ENCODE peak calls at places on chromosome 2, in seven cellular contexts. F, X, L, Q, Y, E and T are unnamed samples.
A peak's percentile ranks its signal among the peaks of the same experiment; 100 is the strongest.

GRCh38 chr2:3827673-3828575 is 124.5 kb downstream of the DCDC2C start:
- DNase-seq in F (peak; percentile 51), X (no peak), L (no peak), Q (no peak), Y (no peak), E (no peak), T (peak; percentile 51)

GRCh38 chr2:165016772-165017411 is 61.6 kb upstream of the SLC38A11 start:
- DNase-seq in F (no peak), X (no peak), L (no peak), Q (no peak), Y (no peak), E (no peak), T (peak; percentile 80)

GRCh38 chr2:11680181-11680900 is 10.3 kb upstream of the NTSR2 start:
- DNase-seq in F (no peak), X (no peak), L (no peak), Q (no peak), Y (peak; percentile 70), E (no peak), T (no peak)

GRCh38 chr2:180787330-180787729 is 193.1 kb upstream of the UBE2E3 start:
- DNase-seq in F (no peak), X (no peak), L (no peak), Q (no peak), Y (no peak), E (no peak), T (no peak)

GRCh38 chr2:51846796-51847195 is 814.9 kb upstream of the NRXN1 start:
- DNase-seq in F (no peak), X (no peak), L (no peak), Q (no peak), Y (no peak), E (no peak), T (no peak)

GRCh38 chr2:74554821-74555531 is 456 bp downstream of the DOK1 start:
- DNase-seq in F (no peak), X (peak; percentile 47), L (no peak), Q (no peak), Y (no peak), E (peak; percentile 64), T (peak; percentile 66)

GRCh38 chr2:233449071-233449901 is 95.0 kb downstream of the DGKD start:
- DNase-seq in F (peak; percentile 38), X (no peak), L (no peak), Q (peak; percentile 38), Y (peak; percentile 77), E (peak; percentile 32), T (peak; percentile 81)

GRCh38 chr2:88350641-88351601 is 101.6 kb downstream of the FOXI3 start:
- DNase-seq in F (peak; percentile 32), X (no peak), L (no peak), Q (no peak), Y (no peak), E (peak; percentile 73), T (peak; percentile 93)

GRCh38 chr2:43184339-43184895 is 42.0 kb downstream of the ZFP36L2 start:
- DNase-seq in F (no peak), X (no peak), L (no peak), Q (no peak), Y (no peak), E (peak; percentile 68), T (no peak)

GRCh38 chr2:182907081-182907830 is 40.8 kb upstream of the FRZB start:
- DNase-seq in F (no peak), X (no peak), L (no peak), Q (peak; percentile 13), Y (no peak), E (no peak), T (peak; percentile 67)

GRCh38 chr2:238418999-238419546 is 7.7 kb upstream of the ASB1 start:
- DNase-seq in F (no peak), X (no peak), L (no peak), Q (no peak), Y (no peak), E (no peak), T (no peak)

GRCh38 chr2:5748941-5749731 is 57.0 kb downstream of the SOX11 start:
- DNase-seq in F (peak; percentile 53), X (no peak), L (no peak), Q (no peak), Y (no peak), E (no peak), T (no peak)

GRCh38 chr2:187261705-187262104 is 186.3 kb downstream of the CALCRL start:
- DNase-seq in F (no peak), X (no peak), L (no peak), Q (no peak), Y (no peak), E (no peak), T (no peak)

GRCh38 chr2:229133155-229133772 is 137.8 kb downstream of the PID1 start:
- DNase-seq in F (peak; percentile 30), X (peak; percentile 13), L (no peak), Q (no peak), Y (no peak), E (peak; percentile 26), T (peak; percentile 64)

GRCh38 chr2:26246818-26247217 is 2.1 kb downstream of the HADHB start:
- DNase-seq in F (no peak), X (peak; percentile 76), L (peak; percentile 21), Q (no peak), Y (no peak), E (no peak), T (no peak)

GRCh38 chr2:3222636-3223035 is 155.0 kb downstream of the EIPR1 start:
- DNase-seq in F (no peak), X (no peak), L (peak; percentile 31), Q (no peak), Y (no peak), E (no peak), T (no peak)

GRCh38 chr2:232876071-232876977 is 6.3 kb downstream of the SNORC start:
- DNase-seq in F (peak; percentile 39), X (peak; percentile 52), L (no peak), Q (no peak), Y (peak; percentile 70), E (peak; percentile 59), T (peak; percentile 65)

GRCh38 chr2:12057436-12058166 is 311.2 kb downstream of the LPIN1 start:
- DNase-seq in F (no peak), X (peak; percentile 63), L (peak; percentile 89), Q (no peak), Y (no peak), E (peak; percentile 41), T (no peak)

GRCh38 chr2:119214453-119214852 is 9.2 kb upstream of the STEAP3 start:
- DNase-seq in F (no peak), X (no peak), L (no peak), Q (no peak), Y (no peak), E (no peak), T (no peak)

GRCh38 chr2:119680457-119681195 is 1.6 kb downstream of the TMEM177 start:
- DNase-seq in F (no peak), X (no peak), L (no peak), Q (no peak), Y (no peak), E (no peak), T (no peak)

GRCh38 chr2:22355816-22356433 is 1029.1 kb upstream of the KLHL29 start:
- DNase-seq in F (peak; percentile 55), X (peak; percentile 2), L (no peak), Q (no peak), Y (peak; percentile 82), E (peak; percentile 54), T (peak; percentile 64)

GRCh38 chr2:10764101-10764785 is 42.8 kb downstream of the ATP6V1C2 start:
- DNase-seq in F (no peak), X (no peak), L (no peak), Q (no peak), Y (peak; percentile 73), E (no peak), T (no peak)

GRCh38 chr2:226796012-226796839 is 3.4 kb downstream of the IRS1 start:
- DNase-seq in F (no peak), X (no peak), L (no peak), Q (no peak), Y (no peak), E (no peak), T (no peak)

DNA sequence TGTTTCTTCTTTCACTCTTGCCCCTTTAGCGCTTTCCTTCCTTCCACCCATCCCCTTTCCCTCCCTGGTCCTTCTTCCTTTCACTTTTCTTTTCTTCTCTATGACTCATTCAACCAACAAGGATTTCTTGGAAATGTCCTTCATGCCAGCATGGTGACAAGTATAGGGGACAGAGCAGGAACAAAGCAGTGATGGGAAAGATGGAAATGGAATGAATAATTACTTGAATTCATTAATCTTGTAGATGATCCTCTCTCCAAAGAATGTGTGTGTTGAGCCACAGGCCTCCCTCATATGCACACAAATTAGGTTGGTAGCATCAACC is 1.5 kb downstream of the VAMP5 start:
- DNase-seq in F (no peak), X (no peak), L (no peak), Q (no peak), Y (no peak), E (no peak), T (no peak)
- TF ChIP-seq POLR2AphosphoS5 in F (no peak), X (no peak), L (no peak), Q (no peak), Y (no peak), E (peak; percentile 16), T (no peak)

DNA sequence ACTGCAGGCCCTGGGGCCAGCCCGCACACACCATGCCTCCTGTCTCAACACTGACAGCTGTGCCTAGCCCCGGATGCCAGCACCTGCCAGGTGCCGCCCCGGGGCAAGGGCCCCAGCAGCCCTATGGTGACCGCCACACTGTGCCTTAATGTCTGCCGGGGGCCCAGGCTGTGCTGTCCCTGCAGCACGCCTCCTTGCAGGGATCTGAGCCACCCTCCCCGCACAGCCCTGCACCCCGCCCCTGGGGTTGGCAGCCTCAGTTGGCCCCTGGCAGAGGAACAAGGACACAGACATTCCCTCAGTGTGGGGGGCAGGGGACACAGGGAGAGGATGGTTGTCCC is 8.5 kb upstream of the CAPN10 start:
- DNase-seq in F (no peak), X (no peak), L (no peak), Q (no peak), Y (no peak), E (no peak), T (no peak)
- TF ChIP-seq POLR2AphosphoS5 in F (no peak), X (no peak), L (no peak), Q (no peak), Y (no peak), E (no peak), T (no peak)

GRCh38 chr2:133774675-133775005 is 206.4 kb upstream of the NCKAP5 start:
- DNase-seq in F (peak; percentile 58), X (no peak), L (no peak), Q (no peak), Y (no peak), E (peak; percentile 18), T (no peak)
- TF ChIP-seq POLR2AphosphoS5 in F (peak; percentile 23), X (no peak), L (no peak), Q (no peak), Y (no peak), E (no peak), T (no peak)

GRCh38 chr2:141522702-141523101 is 608.1 kb downstream of the LRP1B start:
- DNase-seq in F (no peak), X (no peak), L (no peak), Q (no peak), Y (no peak), E (no peak), T (no peak)
- TF ChIP-seq POLR2AphosphoS5 in F (no peak), X (no peak), L (no peak), Q (no peak), Y (no peak), E (no peak), T (no peak)